ENCODE peak calls at places on chromosomes 1 and 21, in five cellular contexts. One of them, this sample, is unnamed.

GRCh38 chr21:28308516-28308915 is 684.2 kb downstream of the LTN1 start:
- DNase-seq in heart right ventricle: no peak
- DNase-seq in H9: no peak
- DNase-seq in keratinocyte: no peak
- DNase-seq in upper lobe of right lung: no peak
- DNase-seq in this sample: no peak

GRCh38 chr1:182280521-182280920 is 111.1 kb downstream of the GLUL start:
- DNase-seq in heart right ventricle: no peak
- DNase-seq in H9: no peak
- DNase-seq in keratinocyte: no peak
- DNase-seq in upper lobe of right lung: no peak
- DNase-seq in this sample: no peak

GRCh38 chr21:42227909-42228708 is 9.2 kb downstream of the ABCG1 start:
- DNase-seq in heart right ventricle: peak; percentile 92
- DNase-seq in H9: peak; percentile 77
- DNase-seq in keratinocyte: peak; percentile 71
- DNase-seq in upper lobe of right lung: peak; percentile 91
- DNase-seq in this sample: peak; percentile 95

GRCh38 chr1:31626451-31627202 is 9.1 kb downstream of the HCRTR1 start:
- DNase-seq in heart right ventricle: no peak
- DNase-seq in H9: peak; percentile 43
- DNase-seq in keratinocyte: no peak
- DNase-seq in upper lobe of right lung: no peak
- DNase-seq in this sample: no peak

GRCh38 chr1:217274927-217275616 is 355.8 kb downstream of the GPATCH2 start:
- DNase-seq in heart right ventricle: no peak
- DNase-seq in H9: no peak
- DNase-seq in keratinocyte: peak; percentile 9
- DNase-seq in upper lobe of right lung: no peak
- DNase-seq in this sample: no peak

GRCh38 chr1:58814251-58815068 is 30.6 kb upstream of the JUN start:
- DNase-seq in heart right ventricle: peak; percentile 56
- DNase-seq in H9: peak; percentile 74
- DNase-seq in keratinocyte: no peak
- DNase-seq in upper lobe of right lung: peak; percentile 89
- DNase-seq in this sample: peak; percentile 78

GRCh38 chr1:191350938-191351337 is 807.3 kb upstream of the RGS18 start:
- DNase-seq in heart right ventricle: no peak
- DNase-seq in H9: no peak
- DNase-seq in keratinocyte: no peak
- DNase-seq in upper lobe of right lung: no peak
- DNase-seq in this sample: no peak

GRCh38 chr1:118081387-118081786 is 103.6 kb downstream of the SPAG17 start:
- DNase-seq in heart right ventricle: no peak
- DNase-seq in H9: no peak
- DNase-seq in keratinocyte: no peak
- DNase-seq in upper lobe of right lung: no peak
- DNase-seq in this sample: no peak

GRCh38 chr21:27819299-27819698 is 852.4 kb upstream of the ADAMTS5 start:
- DNase-seq in heart right ventricle: no peak
- DNase-seq in H9: no peak
- DNase-seq in keratinocyte: no peak
- DNase-seq in upper lobe of right lung: no peak
- DNase-seq in this sample: no peak

GRCh38 chr1:117685936-117686806 is 80.3 kb downstream of the TENT5C start:
- DNase-seq in heart right ventricle: no peak
- DNase-seq in H9: no peak
- DNase-seq in keratinocyte: no peak
- DNase-seq in upper lobe of right lung: no peak
- DNase-seq in this sample: no peak

GRCh38 chr1:237098517-237098916 is 56.5 kb downstream of the RYR2 start:
- DNase-seq in heart right ventricle: no peak
- DNase-seq in H9: no peak
- DNase-seq in keratinocyte: no peak
- DNase-seq in upper lobe of right lung: no peak
- DNase-seq in this sample: no peak

GRCh38 chr1:56551691-56552090 is 27.7 kb downstream of the PLPP3 start:
- DNase-seq in heart right ventricle: no peak
- DNase-seq in H9: no peak
- DNase-seq in keratinocyte: no peak
- DNase-seq in upper lobe of right lung: no peak
- DNase-seq in this sample: no peak

GRCh38 chr21:33789697-33790096 is 125.9 kb downstream of the ATP5PO start:
- DNase-seq in heart right ventricle: no peak
- DNase-seq in H9: no peak
- DNase-seq in keratinocyte: no peak
- DNase-seq in upper lobe of right lung: no peak
- DNase-seq in this sample: no peak

GRCh38 chr1:56502700-56503245 is 76.6 kb downstream of the PLPP3 start:
- DNase-seq in heart right ventricle: no peak
- DNase-seq in H9: no peak
- DNase-seq in keratinocyte: no peak
- DNase-seq in upper lobe of right lung: no peak
- DNase-seq in this sample: no peak

GRCh38 chr1:236143104-236143948 is 987 bp downstream of the GPR137B start:
- DNase-seq in heart right ventricle: no peak
- DNase-seq in H9: no peak
- DNase-seq in keratinocyte: no peak
- DNase-seq in upper lobe of right lung: no peak
- DNase-seq in this sample: no peak

GRCh38 chr1:199723557-199723956 is 304.0 kb upstream of the NR5A2 start:
- DNase-seq in heart right ventricle: no peak
- DNase-seq in H9: no peak
- DNase-seq in keratinocyte: no peak
- DNase-seq in upper lobe of right lung: no peak
- DNase-seq in this sample: no peak

GRCh38 chr21:42676799-42677198 is 23.4 kb downstream of the PDE9A start:
- DNase-seq in heart right ventricle: no peak
- DNase-seq in H9: no peak
- DNase-seq in keratinocyte: no peak
- DNase-seq in upper lobe of right lung: no peak
- DNase-seq in this sample: peak; percentile 65

GRCh38 chr1:39102537-39103320 is 76.6 kb downstream of the NDUFS5 start:
- DNase-seq in heart right ventricle: peak; percentile 53
- DNase-seq in H9: peak; percentile 63
- DNase-seq in keratinocyte: no peak
- DNase-seq in upper lobe of right lung: no peak
- DNase-seq in this sample: peak; percentile 61

GRCh38 chr1:7266561-7266960 is 481.3 kb downstream of the CAMTA1 start:
- DNase-seq in heart right ventricle: no peak
- DNase-seq in H9: no peak
- DNase-seq in keratinocyte: no peak
- DNase-seq in upper lobe of right lung: no peak
- DNase-seq in this sample: no peak

GRCh38 chr1:75133754-75134655 is at the start of gene LHX8:
- DNase-seq in heart right ventricle: no peak
- DNase-seq in H9: peak; percentile 63
- DNase-seq in keratinocyte: no peak
- DNase-seq in upper lobe of right lung: no peak
- DNase-seq in this sample: no peak

GRCh38 chr21:41322496-41323382 is 6.1 kb downstream of the FAM3B start:
- DNase-seq in heart right ventricle: no peak
- DNase-seq in H9: no peak
- DNase-seq in keratinocyte: no peak
- DNase-seq in upper lobe of right lung: no peak
- DNase-seq in this sample: peak; percentile 68

GRCh38 chr1:202586018-202586821 is 124.0 kb downstream of the SYT2 start:
- DNase-seq in heart right ventricle: no peak
- DNase-seq in H9: no peak
- DNase-seq in keratinocyte: no peak
- DNase-seq in upper lobe of right lung: no peak
- DNase-seq in this sample: no peak

GRCh38 chr1:32336963-32337675 is 1.1 kb upstream of the MARCKSL1 start:
- DNase-seq in heart right ventricle: no peak
- DNase-seq in H9: no peak
- DNase-seq in keratinocyte: no peak
- DNase-seq in upper lobe of right lung: peak; percentile 78
- DNase-seq in this sample: peak; percentile 76

GRCh38 chr1:23010734-23011449 is 4.8 kb downstream of the TEX46 start:
- DNase-seq in heart right ventricle: no peak
- DNase-seq in H9: no peak
- DNase-seq in keratinocyte: peak; percentile 69
- DNase-seq in upper lobe of right lung: no peak
- DNase-seq in this sample: no peak

GRCh38 chr1:229288516-229288915 is 17.6 kb downstream of the RAB4A start:
- DNase-seq in heart right ventricle: no peak
- DNase-seq in H9: no peak
- DNase-seq in keratinocyte: no peak
- DNase-seq in upper lobe of right lung: no peak
- DNase-seq in this sample: no peak

GRCh38 chr1:149997585-149998262 is 12.8 kb downstream of the OTUD7B start:
- DNase-seq in heart right ventricle: no peak
- DNase-seq in H9: no peak
- DNase-seq in keratinocyte: no peak
- DNase-seq in upper lobe of right lung: no peak
- DNase-seq in this sample: no peak

GRCh38 chr21:30248844-30249243 is 32.9 kb upstream of the CLDN8 start:
- DNase-seq in heart right ventricle: no peak
- DNase-seq in H9: peak; percentile 43
- DNase-seq in keratinocyte: no peak
- DNase-seq in upper lobe of right lung: no peak
- DNase-seq in this sample: no peak

DNA sequence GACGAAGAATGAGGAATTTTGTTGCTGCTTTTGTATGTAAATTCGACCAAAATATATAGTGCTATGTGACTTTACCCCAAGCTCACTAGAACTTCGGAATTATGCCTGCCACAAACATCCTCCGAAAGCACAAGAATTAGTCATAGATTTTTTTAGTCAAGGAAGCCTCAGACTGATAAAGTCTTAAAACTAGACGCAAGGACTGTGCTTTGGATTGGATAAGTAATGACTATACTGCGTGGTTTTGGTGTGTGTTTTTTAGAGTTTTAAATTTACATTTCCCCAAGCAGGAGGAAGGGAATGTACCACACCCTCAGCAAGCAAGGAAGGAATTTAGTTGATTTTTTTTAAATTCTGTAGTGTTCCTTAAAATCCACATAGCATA is 10.4 kb downstream of the WLS start:
- DNase-seq in heart right ventricle: no peak
- DNase-seq in H9: no peak
- DNase-seq in keratinocyte: no peak
- DNase-seq in upper lobe of right lung: no peak
- DNase-seq in this sample: no peak
- H3K4me1 ChIP-seq in heart right ventricle: no peaks in the 10 kb centered on the region
- H3K4me1 ChIP-seq in H9: no peaks in the 10 kb centered on the region
- H3K4me1 ChIP-seq in keratinocyte: peaks cover 63% of the 10 kb centered on the region
- H3K4me1 ChIP-seq in upper lobe of right lung: peaks cover 4% of the 10 kb centered on the region
- H3K4me1 ChIP-seq in this sample: no peaks in the 10 kb centered on the region

DNA sequence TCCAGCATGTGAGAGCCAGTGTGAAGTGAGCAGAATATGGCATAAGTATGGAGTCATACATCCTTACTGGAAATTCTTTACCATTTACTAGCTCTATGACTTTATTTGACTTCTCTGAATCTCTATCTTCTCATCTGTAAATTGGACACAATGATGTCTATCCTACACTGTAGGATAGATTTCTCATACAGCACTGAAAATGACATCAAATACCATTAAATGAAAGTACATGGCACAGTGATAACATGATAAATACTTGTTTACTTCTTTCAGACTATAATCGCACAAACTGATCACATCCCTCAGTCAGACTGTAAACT is 1.3 kb upstream of the CTTNBP2NL start:
- DNase-seq in heart right ventricle: no peak
- DNase-seq in H9: no peak
- DNase-seq in keratinocyte: no peak
- DNase-seq in upper lobe of right lung: no peak
- DNase-seq in this sample: no peak
- TF ChIP-seq CTCF in heart right ventricle: no peak
- TF ChIP-seq CTCF in H9: peak; percentile 3
- TF ChIP-seq CTCF in keratinocyte: no peak
- TF ChIP-seq CTCF in upper lobe of right lung: no peak
- TF ChIP-seq CTCF in this sample: no peak

GRCh38 chr1:212956231-212956630 is 5.9 kb downstream of the VASH2 start:
- DNase-seq in heart right ventricle: no peak
- DNase-seq in H9: no peak
- DNase-seq in keratinocyte: no peak
- DNase-seq in upper lobe of right lung: no peak
- DNase-seq in this sample: no peak

GRCh38 chr1:212955098-212955497 is 4.8 kb downstream of the VASH2 start:
- DNase-seq in heart right ventricle: no peak
- DNase-seq in H9: no peak
- DNase-seq in keratinocyte: no peak
- DNase-seq in upper lobe of right lung: no peak
- DNase-seq in this sample: no peak

GRCh38 chr1:212952596-212952995 is 2.3 kb downstream of the VASH2 start:
- DNase-seq in heart right ventricle: no peak
- DNase-seq in H9: no peak
- DNase-seq in keratinocyte: no peak
- DNase-seq in upper lobe of right lung: no peak
- DNase-seq in this sample: no peak

GRCh38 chr1:212957546-212957945 is 7.2 kb downstream of the VASH2 start:
- DNase-seq in heart right ventricle: no peak
- DNase-seq in H9: no peak
- DNase-seq in keratinocyte: no peak
- DNase-seq in upper lobe of right lung: no peak
- DNase-seq in this sample: no peak

DNA sequence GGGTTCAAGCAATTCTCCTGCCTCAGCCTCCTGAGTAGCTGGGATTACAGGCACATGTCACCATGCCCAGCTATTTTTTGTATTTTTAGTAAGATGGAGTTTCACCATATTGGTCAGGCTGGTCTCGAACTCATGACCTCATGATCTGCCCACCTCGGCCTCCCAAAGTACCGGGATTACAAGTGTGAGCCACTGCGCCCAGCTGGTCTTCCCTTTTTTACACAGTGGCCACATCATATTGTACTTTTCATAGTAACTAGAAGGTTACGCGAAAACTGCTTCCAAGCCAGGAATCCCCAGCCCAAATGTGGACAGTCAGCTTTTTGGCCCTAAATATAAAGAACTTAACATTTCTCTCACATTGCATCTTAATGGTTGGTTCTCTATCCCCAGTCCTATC is 4.2 kb downstream of the VASH2 start:
- DNase-seq in heart right ventricle: no peak
- DNase-seq in H9: no peak
- DNase-seq in keratinocyte: no peak
- DNase-seq in upper lobe of right lung: no peak
- DNase-seq in this sample: no peak
- H3K4me1 ChIP-seq in heart right ventricle: no peaks in the 10 kb centered on the region
- H3K4me1 ChIP-seq in H9: peaks cover 3% of the 10 kb centered on the region
- H3K4me1 ChIP-seq in keratinocyte: peaks cover 6% of the 10 kb centered on the region
- H3K4me1 ChIP-seq in upper lobe of right lung: peaks cover 13% of the 10 kb centered on the region
- H3K4me1 ChIP-seq in this sample: peaks cover 5% of the 10 kb centered on the region

DNA sequence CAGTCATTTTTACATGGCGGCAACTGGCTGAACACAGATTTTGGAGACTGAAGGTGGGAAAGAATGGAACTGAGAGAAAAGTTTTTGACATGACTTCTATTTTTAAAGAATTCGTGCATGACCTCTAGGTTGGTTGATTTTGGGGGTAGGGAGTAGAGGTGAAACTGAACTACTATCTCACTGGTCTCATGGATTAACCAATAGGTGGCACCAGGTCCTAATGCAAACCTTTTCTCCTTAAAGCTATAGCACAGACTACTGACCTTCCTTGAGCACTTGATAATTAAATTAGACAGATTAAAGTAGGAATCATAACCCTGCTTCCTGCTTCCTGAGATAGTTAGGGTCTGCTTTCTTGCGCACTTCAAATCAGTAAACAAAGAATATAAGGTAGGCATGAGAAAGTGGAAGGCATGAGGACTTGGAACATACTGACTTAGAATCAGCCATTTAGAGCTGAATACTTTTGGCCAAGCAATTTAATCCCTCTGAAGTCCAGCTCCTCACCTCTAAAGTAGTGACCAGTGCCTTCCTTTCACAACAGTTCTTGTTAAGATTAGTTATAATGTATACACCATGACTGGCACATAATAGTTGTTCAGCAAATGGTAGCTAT is 206.0 kb downstream of the CENPF start:
- DNase-seq in heart right ventricle: no peak
- DNase-seq in H9: no peak
- DNase-seq in keratinocyte: no peak
- DNase-seq in upper lobe of right lung: no peak
- DNase-seq in this sample: no peak
- TF ChIP-seq CTCF in heart right ventricle: no peak
- TF ChIP-seq CTCF in H9: peak; percentile 69
- TF ChIP-seq CTCF in keratinocyte: peak; percentile 57
- TF ChIP-seq CTCF in upper lobe of right lung: no peak
- TF ChIP-seq CTCF in this sample: no peak

This sample was measured in left lung.